ENCODE peak calls at places on chromosomes 12 and 14, in eight cellular contexts. One of them, this sample, is unnamed.

GRCh38 chr14:51704465-51705050 is 52.8 kb downstream of the FRMD6 start:
- DNase-seq in right lobe of liver: no peak
- DNase-seq in MCF 10A: no peak
- DNase-seq in mucosa of descending colon: no peak
- DNase-seq in thoracic aorta: no peak
- DNase-seq in bronchial epithelial cell: no peak
- DNase-seq in HCT116: no peak
- DNase-seq in astrocyte of the spinal cord: peak
- DNase-seq in this sample: no peak

GRCh38 chr14:75879031-75879430 is 102.8 kb downstream of the TGFB3 start:
- DNase-seq in right lobe of liver: no peak
- DNase-seq in MCF 10A: peak
- DNase-seq in mucosa of descending colon: no peak
- DNase-seq in thoracic aorta: no peak
- DNase-seq in bronchial epithelial cell: peak
- DNase-seq in HCT116: no peak
- DNase-seq in astrocyte of the spinal cord: peak
- DNase-seq in this sample: no peak

GRCh38 chr12:8087666-8088065 is 5.6 kb downstream of the NECAP1 start:
- DNase-seq in right lobe of liver: no peak
- DNase-seq in MCF 10A: no peak
- DNase-seq in mucosa of descending colon: no peak
- DNase-seq in thoracic aorta: no peak
- DNase-seq in bronchial epithelial cell: no peak
- DNase-seq in HCT116: no peak
- DNase-seq in astrocyte of the spinal cord: no peak
- DNase-seq in this sample: no peak

GRCh38 chr12:70448371-70448770 is 82.3 kb downstream of the KCNMB4 start:
- DNase-seq in right lobe of liver: no peak
- DNase-seq in MCF 10A: peak
- DNase-seq in mucosa of descending colon: no peak
- DNase-seq in thoracic aorta: no peak
- DNase-seq in bronchial epithelial cell: no peak
- DNase-seq in HCT116: no peak
- DNase-seq in astrocyte of the spinal cord: no peak
- DNase-seq in this sample: no peak

GRCh38 chr14:103561381-103562134 is 899 bp downstream of the BAG5 start:
- DNase-seq in right lobe of liver: peak
- DNase-seq in MCF 10A: peak
- DNase-seq in mucosa of descending colon: peak
- DNase-seq in thoracic aorta: no peak
- DNase-seq in bronchial epithelial cell: peak
- DNase-seq in HCT116: no peak
- DNase-seq in astrocyte of the spinal cord: peak
- DNase-seq in this sample: no peak

GRCh38 chr12:99232324-99232723 is 415.2 kb upstream of the GARIN6 start:
- DNase-seq in right lobe of liver: no peak
- DNase-seq in MCF 10A: no peak
- DNase-seq in mucosa of descending colon: no peak
- DNase-seq in thoracic aorta: no peak
- DNase-seq in bronchial epithelial cell: no peak
- DNase-seq in HCT116: no peak
- DNase-seq in astrocyte of the spinal cord: no peak
- DNase-seq in this sample: no peak

GRCh38 chr14:76829650-76830421 is 3.6 kb downstream of the LRRC74A start:
- DNase-seq in right lobe of liver: no peak
- DNase-seq in MCF 10A: no peak
- DNase-seq in mucosa of descending colon: no peak
- DNase-seq in thoracic aorta: no peak
- DNase-seq in bronchial epithelial cell: no peak
- DNase-seq in HCT116: no peak
- DNase-seq in astrocyte of the spinal cord: no peak
- DNase-seq in this sample: no peak

GRCh38 chr12:71440393-71441349 is 1.1 kb downstream of the LGR5 start:
- DNase-seq in right lobe of liver: peak
- DNase-seq in MCF 10A: no peak
- DNase-seq in mucosa of descending colon: peak
- DNase-seq in thoracic aorta: no peak
- DNase-seq in bronchial epithelial cell: no peak
- DNase-seq in HCT116: no peak
- DNase-seq in astrocyte of the spinal cord: no peak
- DNase-seq in this sample: no peak

GRCh38 chr14:67413806-67414769 is 2.1 kb upstream of the PLEK2 start:
- DNase-seq in right lobe of liver: no peak
- DNase-seq in MCF 10A: peak
- DNase-seq in mucosa of descending colon: no peak
- DNase-seq in thoracic aorta: no peak
- DNase-seq in bronchial epithelial cell: peak
- DNase-seq in HCT116: peak
- DNase-seq in astrocyte of the spinal cord: peak
- DNase-seq in this sample: no peak

GRCh38 chr12:65968359-65968758 is 144.1 kb downstream of the HMGA2 start:
- DNase-seq in right lobe of liver: no peak
- DNase-seq in MCF 10A: no peak
- DNase-seq in mucosa of descending colon: no peak
- DNase-seq in thoracic aorta: no peak
- DNase-seq in bronchial epithelial cell: no peak
- DNase-seq in HCT116: no peak
- DNase-seq in astrocyte of the spinal cord: peak
- DNase-seq in this sample: no peak

GRCh38 chr12:102675672-102676071 is 195.3 kb upstream of the IGF1 start:
- DNase-seq in right lobe of liver: no peak
- DNase-seq in MCF 10A: no peak
- DNase-seq in mucosa of descending colon: no peak
- DNase-seq in thoracic aorta: no peak
- DNase-seq in bronchial epithelial cell: no peak
- DNase-seq in HCT116: no peak
- DNase-seq in astrocyte of the spinal cord: no peak
- DNase-seq in this sample: no peak

GRCh38 chr12:57952766-57953165 is 11.4 kb downstream of the ATP23 start:
- DNase-seq in right lobe of liver: no peak
- DNase-seq in MCF 10A: no peak
- DNase-seq in mucosa of descending colon: no peak
- DNase-seq in thoracic aorta: no peak
- DNase-seq in bronchial epithelial cell: no peak
- DNase-seq in HCT116: no peak
- DNase-seq in astrocyte of the spinal cord: no peak
- DNase-seq in this sample: no peak

GRCh38 chr14:87960013-87960787 is 32.8 kb downstream of the GALC start:
- DNase-seq in right lobe of liver: no peak
- DNase-seq in MCF 10A: no peak
- DNase-seq in mucosa of descending colon: no peak
- DNase-seq in thoracic aorta: no peak
- DNase-seq in bronchial epithelial cell: no peak
- DNase-seq in HCT116: no peak
- DNase-seq in astrocyte of the spinal cord: no peak
- DNase-seq in this sample: no peak
- TF ChIP-seq CTCF in right lobe of liver: no peak
- TF ChIP-seq CTCF in MCF 10A: no peak
- TF ChIP-seq CTCF in mucosa of descending colon: no peak
- TF ChIP-seq CTCF in thoracic aorta: no peak
- TF ChIP-seq CTCF in bronchial epithelial cell: no peak
- TF ChIP-seq CTCF in HCT116: no peak
- TF ChIP-seq CTCF in astrocyte of the spinal cord: no peak
- TF ChIP-seq CTCF in this sample: no peak

GRCh38 chr14:55523321-55523720 is 56.7 kb upstream of the KTN1 start:
- DNase-seq in right lobe of liver: no peak
- DNase-seq in MCF 10A: no peak
- DNase-seq in mucosa of descending colon: no peak
- DNase-seq in thoracic aorta: no peak
- DNase-seq in bronchial epithelial cell: no peak
- DNase-seq in HCT116: no peak
- DNase-seq in astrocyte of the spinal cord: no peak
- DNase-seq in this sample: no peak
- TF ChIP-seq CTCF in right lobe of liver: no peak
- TF ChIP-seq CTCF in MCF 10A: no peak
- TF ChIP-seq CTCF in mucosa of descending colon: no peak
- TF ChIP-seq CTCF in thoracic aorta: no peak
- TF ChIP-seq CTCF in bronchial epithelial cell: no peak
- TF ChIP-seq CTCF in HCT116: no peak
- TF ChIP-seq CTCF in astrocyte of the spinal cord: no peak
- TF ChIP-seq CTCF in this sample: no peak

DNA sequence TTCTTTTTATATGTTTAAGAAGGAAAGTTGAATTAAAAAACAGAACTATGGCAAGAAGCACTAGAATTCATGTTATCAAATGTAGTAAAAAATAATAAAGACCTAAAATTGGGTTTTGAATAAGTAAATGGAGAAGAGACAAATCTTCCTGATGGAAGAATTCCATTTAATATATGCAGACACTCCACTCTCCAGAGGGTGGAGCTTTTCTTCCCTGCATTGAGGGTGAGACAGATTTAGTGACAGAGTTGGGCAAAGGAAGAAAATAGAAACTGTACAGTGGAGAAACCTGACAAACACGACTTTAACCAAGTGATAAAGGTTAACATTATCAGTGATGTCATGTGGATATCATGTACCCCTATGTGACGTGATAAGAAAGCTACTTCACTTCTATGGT is 217.6 kb downstream of the PRKD1 start:
- DNase-seq in right lobe of liver: no peak
- DNase-seq in MCF 10A: peak
- DNase-seq in mucosa of descending colon: no peak
- DNase-seq in thoracic aorta: no peak
- DNase-seq in bronchial epithelial cell: peak
- DNase-seq in HCT116: no peak
- DNase-seq in astrocyte of the spinal cord: no peak
- DNase-seq in this sample: no peak
- TF ChIP-seq CTCF in right lobe of liver: no peak
- TF ChIP-seq CTCF in MCF 10A: no peak
- TF ChIP-seq CTCF in mucosa of descending colon: no peak
- TF ChIP-seq CTCF in thoracic aorta: no peak
- TF ChIP-seq CTCF in bronchial epithelial cell: peak
- TF ChIP-seq CTCF in HCT116: no peak
- TF ChIP-seq CTCF in astrocyte of the spinal cord: peak
- TF ChIP-seq CTCF in this sample: peak

GRCh38 chr12:109385339-109386078 is 37.8 kb downstream of the MYO1H start:
- DNase-seq in right lobe of liver: no peak
- DNase-seq in MCF 10A: peak
- DNase-seq in mucosa of descending colon: peak
- DNase-seq in thoracic aorta: no peak
- DNase-seq in bronchial epithelial cell: peak
- DNase-seq in HCT116: peak
- DNase-seq in astrocyte of the spinal cord: peak
- DNase-seq in this sample: no peak
- TF ChIP-seq CTCF in right lobe of liver: peak
- TF ChIP-seq CTCF in MCF 10A: peak
- TF ChIP-seq CTCF in mucosa of descending colon: no peak
- TF ChIP-seq CTCF in thoracic aorta: no peak
- TF ChIP-seq CTCF in bronchial epithelial cell: peak
- TF ChIP-seq CTCF in HCT116: peak
- TF ChIP-seq CTCF in astrocyte of the spinal cord: peak
- TF ChIP-seq CTCF in this sample: peak

GRCh38 chr12:120774169-120774916 is 48.7 kb downstream of the ACADS start:
- DNase-seq in right lobe of liver: no peak
- DNase-seq in MCF 10A: no peak
- DNase-seq in mucosa of descending colon: no peak
- DNase-seq in thoracic aorta: no peak
- DNase-seq in bronchial epithelial cell: no peak
- DNase-seq in HCT116: no peak
- DNase-seq in astrocyte of the spinal cord: no peak
- DNase-seq in this sample: no peak

GRCh38 chr12:120771097-120771496 is 45.5 kb downstream of the ACADS start:
- DNase-seq in right lobe of liver: no peak
- DNase-seq in MCF 10A: no peak
- DNase-seq in mucosa of descending colon: no peak
- DNase-seq in thoracic aorta: no peak
- DNase-seq in bronchial epithelial cell: no peak
- DNase-seq in HCT116: no peak
- DNase-seq in astrocyte of the spinal cord: peak
- DNase-seq in this sample: no peak

GRCh38 chr12:120775862-120776552 is 50.4 kb downstream of the ACADS start:
- DNase-seq in right lobe of liver: no peak
- DNase-seq in MCF 10A: no peak
- DNase-seq in mucosa of descending colon: no peak
- DNase-seq in thoracic aorta: no peak
- DNase-seq in bronchial epithelial cell: no peak
- DNase-seq in HCT116: no peak
- DNase-seq in astrocyte of the spinal cord: no peak
- DNase-seq in this sample: no peak
- TF ChIP-seq CTCF in right lobe of liver: no peak
- TF ChIP-seq CTCF in MCF 10A: no peak
- TF ChIP-seq CTCF in mucosa of descending colon: no peak
- TF ChIP-seq CTCF in thoracic aorta: peak
- TF ChIP-seq CTCF in bronchial epithelial cell: no peak
- TF ChIP-seq CTCF in HCT116: no peak
- TF ChIP-seq CTCF in astrocyte of the spinal cord: no peak
- TF ChIP-seq CTCF in this sample: peak

GRCh38 chr12:49766115-49766455 is 24.7 kb downstream of the TMBIM6 start:
- DNase-seq in right lobe of liver: no peak
- DNase-seq in MCF 10A: no peak
- DNase-seq in mucosa of descending colon: no peak
- DNase-seq in thoracic aorta: no peak
- DNase-seq in bronchial epithelial cell: no peak
- DNase-seq in HCT116: no peak
- DNase-seq in astrocyte of the spinal cord: no peak
- DNase-seq in this sample: no peak

GRCh38 chr12:49764126-49764525 is 22.8 kb downstream of the TMBIM6 start:
- DNase-seq in right lobe of liver: no peak
- DNase-seq in MCF 10A: no peak
- DNase-seq in mucosa of descending colon: no peak
- DNase-seq in thoracic aorta: no peak
- DNase-seq in bronchial epithelial cell: no peak
- DNase-seq in HCT116: no peak
- DNase-seq in astrocyte of the spinal cord: no peak
- DNase-seq in this sample: no peak

GRCh38 chr12:49762468-49762847 is 21.1 kb downstream of the TMBIM6 start:
- DNase-seq in right lobe of liver: no peak
- DNase-seq in MCF 10A: no peak
- DNase-seq in mucosa of descending colon: no peak
- DNase-seq in thoracic aorta: no peak
- DNase-seq in bronchial epithelial cell: no peak
- DNase-seq in HCT116: no peak
- DNase-seq in astrocyte of the spinal cord: no peak
- DNase-seq in this sample: no peak

GRCh38 chr12:49763006-49763591 is 21.7 kb downstream of the TMBIM6 start:
- DNase-seq in right lobe of liver: peak
- DNase-seq in MCF 10A: peak
- DNase-seq in mucosa of descending colon: peak
- DNase-seq in thoracic aorta: peak
- DNase-seq in bronchial epithelial cell: no peak
- DNase-seq in HCT116: no peak
- DNase-seq in astrocyte of the spinal cord: peak
- DNase-seq in this sample: peak

GRCh38 chr12:49767333-49767732 is 26.0 kb downstream of the TMBIM6 start:
- DNase-seq in right lobe of liver: no peak
- DNase-seq in MCF 10A: no peak
- DNase-seq in mucosa of descending colon: no peak
- DNase-seq in thoracic aorta: no peak
- DNase-seq in bronchial epithelial cell: no peak
- DNase-seq in HCT116: no peak
- DNase-seq in astrocyte of the spinal cord: no peak
- DNase-seq in this sample: no peak
- TF ChIP-seq CTCF in right lobe of liver: no peak
- TF ChIP-seq CTCF in MCF 10A: no peak
- TF ChIP-seq CTCF in mucosa of descending colon: no peak
- TF ChIP-seq CTCF in thoracic aorta: no peak
- TF ChIP-seq CTCF in bronchial epithelial cell: no peak
- TF ChIP-seq CTCF in HCT116: no peak
- TF ChIP-seq CTCF in astrocyte of the spinal cord: no peak
- TF ChIP-seq CTCF in this sample: no peak

GRCh38 chr14:81710232-81710845 is 176.7 kb upstream of the SEL1L start:
- DNase-seq in right lobe of liver: no peak
- DNase-seq in MCF 10A: peak
- DNase-seq in mucosa of descending colon: peak
- DNase-seq in thoracic aorta: no peak
- DNase-seq in bronchial epithelial cell: peak
- DNase-seq in HCT116: peak
- DNase-seq in astrocyte of the spinal cord: peak
- DNase-seq in this sample: peak
- TF ChIP-seq CTCF in right lobe of liver: peak
- TF ChIP-seq CTCF in MCF 10A: peak
- TF ChIP-seq CTCF in mucosa of descending colon: no peak
- TF ChIP-seq CTCF in thoracic aorta: peak
- TF ChIP-seq CTCF in bronchial epithelial cell: peak
- TF ChIP-seq CTCF in HCT116: no peak
- TF ChIP-seq CTCF in astrocyte of the spinal cord: peak
- TF ChIP-seq CTCF in this sample: peak